ENCODE peak calls at places on chromosomes 11 and 22, in nine cellular contexts. One of them, this sample, is unnamed.

GRCh38 chr11:79244175-79244804 is 196.5 kb downstream of the TENM4 start:
- DNase-seq in K562: no peak
- DNase-seq in OCI-LY7: no peak
- DNase-seq in cardiac fibroblast: peak; percentile 92
- DNase-seq in breast epithelium: no peak
- DNase-seq in progenitor cell of endocrine pancreas: no peak
- DNase-seq in adrenal gland: peak; percentile 37
- DNase-seq in CD8-positive, alpha-beta T cell: no peak
- DNase-seq in stomach: no peak
- DNase-seq in this sample: no peak

GRCh38 chr22:45129703-45130524 is 33.8 kb upstream of the NUP50 start:
- DNase-seq in K562: no peak
- DNase-seq in OCI-LY7: no peak
- DNase-seq in cardiac fibroblast: no peak
- DNase-seq in breast epithelium: no peak
- DNase-seq in progenitor cell of endocrine pancreas: no peak
- DNase-seq in adrenal gland: no peak
- DNase-seq in CD8-positive, alpha-beta T cell: no peak
- DNase-seq in stomach: no peak
- DNase-seq in this sample: no peak

GRCh38 chr11:16034074-16034473 is 322.3 kb downstream of the SOX6 start:
- DNase-seq in K562: no peak
- DNase-seq in OCI-LY7: no peak
- DNase-seq in cardiac fibroblast: peak; percentile 11
- DNase-seq in breast epithelium: no peak
- DNase-seq in progenitor cell of endocrine pancreas: no peak
- DNase-seq in adrenal gland: no peak
- DNase-seq in CD8-positive, alpha-beta T cell: no peak
- DNase-seq in stomach: no peak
- DNase-seq in this sample: no peak

GRCh38 chr11:70715166-70715565 is 316.8 kb downstream of the CTTN start:
- DNase-seq in K562: no peak
- DNase-seq in OCI-LY7: no peak
- DNase-seq in cardiac fibroblast: no peak
- DNase-seq in breast epithelium: no peak
- DNase-seq in progenitor cell of endocrine pancreas: no peak
- DNase-seq in adrenal gland: no peak
- DNase-seq in CD8-positive, alpha-beta T cell: no peak
- DNase-seq in stomach: no peak
- DNase-seq in this sample: no peak

GRCh38 chr11:117009905-117010605 is 88.2 kb downstream of the SIK3 start:
- DNase-seq in K562: no peak
- DNase-seq in OCI-LY7: no peak
- DNase-seq in cardiac fibroblast: no peak
- DNase-seq in breast epithelium: no peak
- DNase-seq in progenitor cell of endocrine pancreas: no peak
- DNase-seq in adrenal gland: no peak
- DNase-seq in CD8-positive, alpha-beta T cell: no peak
- DNase-seq in stomach: no peak
- DNase-seq in this sample: no peak

GRCh38 chr22:48618326-48618725 is 1209.3 kb downstream of the BRD1 start:
- DNase-seq in K562: no peak
- DNase-seq in OCI-LY7: no peak
- DNase-seq in cardiac fibroblast: no peak
- DNase-seq in breast epithelium: no peak
- DNase-seq in progenitor cell of endocrine pancreas: no peak
- DNase-seq in adrenal gland: no peak
- DNase-seq in CD8-positive, alpha-beta T cell: no peak
- DNase-seq in stomach: no peak
- DNase-seq in this sample: no peak

GRCh38 chr11:103812680-103813079 is 223.8 kb upstream of the DDI1 start:
- DNase-seq in K562: no peak
- DNase-seq in OCI-LY7: peak; percentile 3
- DNase-seq in cardiac fibroblast: no peak
- DNase-seq in breast epithelium: no peak
- DNase-seq in progenitor cell of endocrine pancreas: no peak
- DNase-seq in adrenal gland: no peak
- DNase-seq in CD8-positive, alpha-beta T cell: no peak
- DNase-seq in stomach: no peak
- DNase-seq in this sample: no peak

GRCh38 chr11:7019500-7020182 is 505 bp downstream of the ZNF214 start:
- DNase-seq in K562: no peak
- DNase-seq in OCI-LY7: no peak
- DNase-seq in cardiac fibroblast: peak; percentile 38
- DNase-seq in breast epithelium: no peak
- DNase-seq in progenitor cell of endocrine pancreas: peak; percentile 14
- DNase-seq in adrenal gland: peak; percentile 32
- DNase-seq in CD8-positive, alpha-beta T cell: no peak
- DNase-seq in stomach: no peak
- DNase-seq in this sample: no peak

GRCh38 chr11:134476435-134477021 is 64.5 kb upstream of the B3GAT1 start:
- DNase-seq in K562: no peak
- DNase-seq in OCI-LY7: no peak
- DNase-seq in cardiac fibroblast: no peak
- DNase-seq in breast epithelium: no peak
- DNase-seq in progenitor cell of endocrine pancreas: peak; percentile 50
- DNase-seq in adrenal gland: peak; percentile 32
- DNase-seq in CD8-positive, alpha-beta T cell: no peak
- DNase-seq in stomach: no peak
- DNase-seq in this sample: no peak

DNA sequence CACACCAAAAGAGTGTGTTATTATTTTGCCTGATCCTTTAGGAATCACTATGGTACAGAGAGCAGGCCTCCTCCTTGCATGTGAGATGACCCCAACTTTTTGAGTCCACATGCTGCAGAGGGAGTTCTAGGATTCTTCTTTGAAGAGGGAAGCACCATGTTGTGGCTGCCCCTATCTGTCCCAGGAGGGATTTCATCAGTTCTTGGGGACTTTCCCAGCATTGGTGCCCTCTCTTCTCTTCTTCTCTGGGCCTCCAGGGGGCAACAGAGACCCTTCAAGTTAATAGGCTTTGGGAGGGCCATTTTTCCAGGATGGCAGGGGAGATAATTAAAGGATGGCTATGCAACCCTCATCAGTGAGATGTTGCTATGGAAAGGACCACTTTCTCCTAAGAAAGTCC is 3.6 kb downstream of the MMP1 start:
- DNase-seq in K562: peak; percentile 19
- DNase-seq in OCI-LY7: peak; percentile 44
- DNase-seq in cardiac fibroblast: no peak
- DNase-seq in breast epithelium: no peak
- DNase-seq in progenitor cell of endocrine pancreas: no peak
- DNase-seq in adrenal gland: no peak
- DNase-seq in CD8-positive, alpha-beta T cell: no peak
- DNase-seq in stomach: no peak
- DNase-seq in this sample: no peak
- TF ChIP-seq CTCF in K562: peak; percentile 41
- TF ChIP-seq CTCF in OCI-LY7: peak; percentile 78
- TF ChIP-seq CTCF in cardiac fibroblast: peak; percentile 61
- TF ChIP-seq CTCF in breast epithelium: no peak
- TF ChIP-seq CTCF in progenitor cell of endocrine pancreas: peak; percentile 37
- TF ChIP-seq CTCF in adrenal gland: no peak
- TF ChIP-seq CTCF in CD8-positive, alpha-beta T cell: no peak
- TF ChIP-seq CTCF in stomach: no peak
- TF ChIP-seq CTCF in this sample: peak; percentile 45

DNA sequence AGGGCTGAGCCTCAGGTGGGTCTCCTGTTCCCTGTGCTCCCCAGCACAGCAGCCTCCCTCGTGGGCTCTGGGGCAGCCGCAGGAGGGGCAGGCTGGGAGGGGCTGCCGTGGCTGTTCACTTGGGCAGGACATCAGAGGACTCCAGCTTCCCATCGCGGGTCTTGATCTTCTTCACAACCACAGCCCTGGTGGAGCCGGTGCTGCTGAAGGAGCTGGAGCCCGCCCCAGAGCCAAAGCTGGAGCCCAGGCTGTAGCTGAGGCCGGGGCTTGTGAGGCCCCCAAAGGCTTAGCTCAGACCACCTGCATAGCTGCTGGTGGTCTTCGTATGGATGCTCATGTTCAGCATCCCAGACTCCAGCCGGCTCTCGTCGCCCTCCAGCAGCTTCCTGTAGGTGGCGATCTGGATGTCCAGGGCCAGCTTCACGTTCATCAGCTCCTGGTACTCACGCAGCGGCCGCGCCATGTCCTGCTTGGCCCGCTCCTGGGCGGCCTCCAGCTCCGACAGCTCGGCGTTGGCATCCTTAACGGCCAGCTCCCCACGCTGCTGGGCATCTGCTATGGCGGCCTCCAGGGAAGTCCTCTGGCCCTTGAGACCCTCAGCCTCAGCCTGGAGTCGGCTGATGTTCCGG is 126.1 kb downstream of the NECTIN1 start:
- DNase-seq in K562: no peak
- DNase-seq in OCI-LY7: no peak
- DNase-seq in cardiac fibroblast: no peak
- DNase-seq in breast epithelium: no peak
- DNase-seq in progenitor cell of endocrine pancreas: no peak
- DNase-seq in adrenal gland: no peak
- DNase-seq in CD8-positive, alpha-beta T cell: no peak
- DNase-seq in stomach: no peak
- DNase-seq in this sample: no peak
- TF ChIP-seq CTCF in K562: peak; percentile 33
- TF ChIP-seq CTCF in OCI-LY7: no peak
- TF ChIP-seq CTCF in cardiac fibroblast: no peak
- TF ChIP-seq CTCF in breast epithelium: no peak
- TF ChIP-seq CTCF in progenitor cell of endocrine pancreas: peak; percentile 20
- TF ChIP-seq CTCF in adrenal gland: no peak
- TF ChIP-seq CTCF in CD8-positive, alpha-beta T cell: no peak
- TF ChIP-seq CTCF in stomach: no peak
- TF ChIP-seq CTCF in this sample: no peak

DNA sequence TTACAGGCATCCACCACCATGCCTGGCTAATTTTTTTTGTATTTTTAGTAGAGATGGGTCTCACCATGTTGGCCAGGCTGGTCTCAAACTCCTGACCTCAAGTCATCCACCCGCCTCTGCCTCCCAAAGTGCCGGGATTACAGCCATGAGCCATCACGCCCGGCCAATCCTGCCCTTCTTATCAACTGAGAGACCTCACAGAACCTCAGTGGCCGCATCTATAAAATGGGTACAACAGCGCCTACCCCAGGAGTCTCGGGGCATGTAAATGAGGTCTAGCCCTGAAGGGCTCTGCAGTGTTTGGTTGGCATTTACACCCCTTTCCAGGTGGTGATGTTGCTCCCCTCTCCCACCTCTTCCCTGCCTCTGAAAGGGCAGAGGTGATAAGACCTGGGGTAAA is 11.7 kb downstream of the SYNGR1 start:
- DNase-seq in K562: no peak
- DNase-seq in OCI-LY7: no peak
- DNase-seq in cardiac fibroblast: no peak
- DNase-seq in breast epithelium: no peak
- DNase-seq in progenitor cell of endocrine pancreas: no peak
- DNase-seq in adrenal gland: no peak
- DNase-seq in CD8-positive, alpha-beta T cell: no peak
- DNase-seq in stomach: no peak
- DNase-seq in this sample: no peak
- TF ChIP-seq CTCF in K562: no peak
- TF ChIP-seq CTCF in OCI-LY7: no peak
- TF ChIP-seq CTCF in cardiac fibroblast: no peak
- TF ChIP-seq CTCF in breast epithelium: no peak
- TF ChIP-seq CTCF in progenitor cell of endocrine pancreas: no peak
- TF ChIP-seq CTCF in adrenal gland: no peak
- TF ChIP-seq CTCF in CD8-positive, alpha-beta T cell: no peak
- TF ChIP-seq CTCF in stomach: no peak
- TF ChIP-seq CTCF in this sample: no peak

GRCh38 chr11:8209208-8209807 is 40.5 kb upstream of the RIC3 start:
- DNase-seq in K562: peak; percentile 75
- DNase-seq in OCI-LY7: no peak
- DNase-seq in cardiac fibroblast: no peak
- DNase-seq in breast epithelium: no peak
- DNase-seq in progenitor cell of endocrine pancreas: no peak
- DNase-seq in adrenal gland: peak; percentile 44
- DNase-seq in CD8-positive, alpha-beta T cell: no peak
- DNase-seq in stomach: peak; percentile 33
- DNase-seq in this sample: no peak
- TF ChIP-seq CTCF in K562: peak; percentile 90
- TF ChIP-seq CTCF in OCI-LY7: peak; percentile 75
- TF ChIP-seq CTCF in cardiac fibroblast: peak; percentile 40
- TF ChIP-seq CTCF in breast epithelium: no peak
- TF ChIP-seq CTCF in progenitor cell of endocrine pancreas: peak; percentile 48
- TF ChIP-seq CTCF in adrenal gland: no peak
- TF ChIP-seq CTCF in CD8-positive, alpha-beta T cell: no peak
- TF ChIP-seq CTCF in stomach: peak; percentile 27
- TF ChIP-seq CTCF in this sample: peak; percentile 28